ENCODE peak calls at places on chromosomes 16 and 17, in nine cellular contexts. G is CD8-positive, alpha-beta T cell; C is A172; F is activated CD4-positive, alpha-beta T cell treated with anti-CD3 and anti-CD28 coated beads for 24 hours; W is stimulated activated CD4-positive, alpha-beta T cell treated with anti-CD3 and anti-CD28 coated beads, TNF-alpha, amount 100 ng/mL, for 24 hours; Q is NCI-H1694 treated with DMSO at 0.1 percent for 48 hours; K is M059J; O is GDM1; B is fibroblast of pulmonary artery. Y is an unnamed sample.

GRCh38 chr17:28364665-28365363 is at the start of gene SEBOX:
- DNase-seq in G (no peak), C (no peak), F (no peak), W (no peak), Q (no peak), K (no peak), O (no peak), B (no peak), Y (no peak)

GRCh38 chr16:67022531-67023214 is 6.3 kb upstream of the CBFB start:
- DNase-seq in G (no peak), C (no peak), F (no peak), W (no peak), Q (no peak), K (no peak), O (no peak), B (peak), Y (no peak)

GRCh38 chr16:57265850-57266530 is 18.5 kb downstream of the PLLP start:
- DNase-seq in G (no peak), C (peak), F (no peak), W (no peak), Q (no peak), K (peak), O (no peak), B (peak), Y (peak)

GRCh38 chr17:48067245-48067644 is 19.1 kb downstream of the NFE2L1 start:
- DNase-seq in G (no peak), C (no peak), F (no peak), W (no peak), Q (no peak), K (no peak), O (no peak), B (no peak), Y (no peak)

GRCh38 chr16:51143166-51143565 is 7.9 kb downstream of the SALL1 start:
- DNase-seq in G (no peak), C (no peak), F (no peak), W (no peak), Q (no peak), K (no peak), O (no peak), B (no peak), Y (no peak)

GRCh38 chr17:76014925-76015261 is 12.2 kb downstream of the EVPL start:
- DNase-seq in G (no peak), C (no peak), F (no peak), W (no peak), Q (no peak), K (peak), O (no peak), B (no peak), Y (peak)

GRCh38 chr17:850828-851759 is 68.9 kb downstream of the MRM3 start:
- DNase-seq in G (no peak), C (no peak), F (no peak), W (no peak), Q (peak), K (no peak), O (no peak), B (peak), Y (no peak)

GRCh38 chr16:80931985-80932720 is 74.5 kb downstream of the CMC2 start:
- DNase-seq in G (no peak), C (no peak), F (peak), W (no peak), Q (no peak), K (peak), O (no peak), B (peak), Y (peak)

GRCh38 chr16:84898447-84898846 is 78.7 kb downstream of the CRISPLD2 start:
- DNase-seq in G (no peak), C (peak), F (no peak), W (no peak), Q (no peak), K (peak), O (no peak), B (no peak), Y (peak)

GRCh38 chr17:4759776-4760236 is 11.9 kb upstream of the TM4SF5 start:
- DNase-seq in G (no peak), C (no peak), F (no peak), W (no peak), Q (no peak), K (no peak), O (no peak), B (no peak), Y (no peak)

GRCh38 chr16:48231675-48232214 is 12.4 kb upstream of the LONP2 start:
- DNase-seq in G (no peak), C (peak), F (peak), W (no peak), Q (peak), K (peak), O (peak), B (peak), Y (peak)

GRCh38 chr17:28978016-28978415 is 26.7 kb upstream of the PHF12 start:
- DNase-seq in G (no peak), C (no peak), F (no peak), W (no peak), Q (no peak), K (no peak), O (no peak), B (no peak), Y (no peak)

GRCh38 chr17:998111-998510 is 1.2 kb downstream of the TIMM22 start:
- DNase-seq in G (no peak), C (no peak), F (no peak), W (no peak), Q (no peak), K (no peak), O (no peak), B (no peak), Y (no peak)

GRCh38 chr17:79022507-79022991 is 1.4 kb upstream of the C1QTNF1 start:
- DNase-seq in G (no peak), C (no peak), F (no peak), W (no peak), Q (no peak), K (no peak), O (no peak), B (peak), Y (no peak)

GRCh38 chr16:1610841-1611653 is 825 bp downstream of the IFT140 start:
- DNase-seq in G (no peak), C (no peak), F (no peak), W (no peak), Q (no peak), K (no peak), O (no peak), B (no peak), Y (peak)

GRCh38 chr16:86217891-86218270 is 292.4 kb upstream of the FOXF1 start:
- DNase-seq in G (no peak), C (no peak), F (no peak), W (no peak), Q (no peak), K (no peak), O (no peak), B (no peak), Y (no peak)

GRCh38 chr16:324451-325334 is 27.8 kb downstream of the AXIN1 start:
- DNase-seq in G (peak), C (no peak), F (peak), W (peak), Q (no peak), K (no peak), O (peak), B (no peak), Y (no peak)

GRCh38 chr16:83231771-83232170 is 576.0 kb upstream of the HSBP1 start:
- DNase-seq in G (no peak), C (no peak), F (no peak), W (no peak), Q (no peak), K (no peak), O (no peak), B (no peak), Y (no peak)

GRCh38 chr16:426115-426905 is 861 bp downstream of the RAB11FIP3 start:
- DNase-seq in G (no peak), C (no peak), F (peak), W (no peak), Q (no peak), K (peak), O (no peak), B (no peak), Y (no peak)

GRCh38 chr16:56190903-56191806 is at the start of gene GNAO1:
- DNase-seq in G (peak), C (peak), F (peak), W (peak), Q (peak), K (peak), O (no peak), B (peak), Y (peak)

Y was measured in Daoy.